ENCODE peak calls at places on chromosomes 4 and X, in four cellular contexts. C is astrocyte, X is HCT116, M is mammary epithelial cell. J is an unnamed sample.

GRCh38 chr4:48905363-48906015 is 1.1 kb downstream of the OCIAD2 start:
- DNase-seq in C (peak), X (no peak), M (peak), J (no peak)

GRCh38 chrX:19344661-19345060 is 934 bp downstream of the PDHA1 start:
- DNase-seq in C (no peak), X (no peak), M (no peak), J (no peak)

GRCh38 chr4:79225360-79225759 is 100.5 kb downstream of the NAA11 start:
- DNase-seq in C (no peak), X (no peak), M (no peak), J (no peak)

GRCh38 chr4:138390286-138390685 is 148.1 kb upstream of the SLC7A11 start:
- DNase-seq in C (peak), X (no peak), M (peak), J (no peak)

GRCh38 chr4:145098675-145099037 is 545 bp downstream of the ABCE1 start:
- DNase-seq in C (peak), X (peak), M (peak), J (peak)

GRCh38 chrX:63652086-63652775 is 132.8 kb downstream of the ARHGEF9 start:
- DNase-seq in C (peak), X (no peak), M (no peak), J (no peak)

GRCh38 chrX:118272237-118272636 is 73.7 kb upstream of the WDR44 start:
- DNase-seq in C (peak), X (no peak), M (peak), J (no peak)

GRCh38 chr4:41611881-41612871 is 74.2 kb downstream of the LIMCH1 start:
- DNase-seq in C (peak), X (no peak), M (peak), J (no peak)

GRCh38 chr4:173520921-173521473 is 9.0 kb downstream of the HAND2 start:
- DNase-seq in C (no peak), X (no peak), M (no peak), J (no peak)

GRCh38 chr4:123616970-123617392 is 220.4 kb downstream of the SPRY1 start:
- DNase-seq in C (no peak), X (no peak), M (no peak), J (peak)

GRCh38 chr4:153467154-153467896 is 1.2 kb downstream of the TMEM131L start:
- DNase-seq in C (no peak), X (peak), M (peak), J (peak)

GRCh38 chr4:25941441-25941840 is 27.4 kb downstream of the SMIM20 start:
- DNase-seq in C (no peak), X (no peak), M (peak), J (no peak)

GRCh38 chrX:13966071-13966850 is 63.4 kb downstream of the GEMIN8 start:
- DNase-seq in C (no peak), X (no peak), M (no peak), J (no peak)

GRCh38 chr4:172356002-172356401 is 542.8 kb downstream of the GALNTL6 start:
- DNase-seq in C (no peak), X (no peak), M (no peak), J (no peak)

GRCh38 chr4:6390357-6390756 is 82.1 kb downstream of the PPP2R2C start:
- DNase-seq in C (no peak), X (no peak), M (no peak), J (no peak)

DNA sequence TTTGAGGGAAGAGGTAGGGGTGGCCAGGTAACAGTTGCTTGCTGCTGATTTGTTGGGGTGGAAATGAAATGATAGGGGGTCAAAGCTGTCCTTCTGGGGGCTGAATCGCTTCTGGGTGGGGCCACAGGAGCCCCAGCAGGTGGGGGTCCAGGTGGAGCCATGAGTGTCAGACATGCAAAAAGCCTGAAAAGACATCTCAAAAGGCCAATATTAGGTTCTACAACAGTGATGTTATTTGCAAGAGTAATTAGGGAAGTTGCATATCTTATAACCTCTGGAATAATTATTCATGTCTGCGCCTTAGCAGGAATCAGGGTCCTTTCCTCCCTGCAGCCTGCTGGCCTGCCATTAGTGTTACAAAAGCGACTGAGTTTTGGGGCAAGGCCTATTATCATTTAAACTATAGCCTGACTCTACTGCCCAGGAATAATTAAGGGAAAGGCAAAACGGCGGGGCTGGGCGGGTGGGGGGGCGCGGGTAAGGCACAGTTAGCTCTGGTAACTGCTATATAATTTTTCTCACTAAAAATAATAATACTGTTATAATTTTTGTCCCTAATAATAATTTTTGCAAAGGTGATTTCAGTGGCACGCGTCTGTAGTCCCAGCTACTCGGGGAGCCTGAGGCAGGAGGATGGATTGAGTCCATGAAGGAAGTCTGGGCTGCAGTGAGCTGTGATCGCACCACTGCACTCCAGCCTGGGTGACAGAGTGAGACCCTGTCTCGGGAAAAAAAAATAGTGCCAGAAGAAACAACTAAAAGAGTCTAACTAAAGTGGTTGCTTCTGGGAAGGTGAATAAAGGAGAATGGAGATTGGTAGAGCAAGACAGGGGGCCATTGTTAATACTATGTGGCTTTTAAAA is 145.7 kb downstream of the MAGEB17 start:
- DNase-seq in C (no peak), X (no peak), M (no peak), J (no peak)
- H3K9ac ChIP-seq in C (no peak), X (no peak), M (no peak), J (no peak)

DNA sequence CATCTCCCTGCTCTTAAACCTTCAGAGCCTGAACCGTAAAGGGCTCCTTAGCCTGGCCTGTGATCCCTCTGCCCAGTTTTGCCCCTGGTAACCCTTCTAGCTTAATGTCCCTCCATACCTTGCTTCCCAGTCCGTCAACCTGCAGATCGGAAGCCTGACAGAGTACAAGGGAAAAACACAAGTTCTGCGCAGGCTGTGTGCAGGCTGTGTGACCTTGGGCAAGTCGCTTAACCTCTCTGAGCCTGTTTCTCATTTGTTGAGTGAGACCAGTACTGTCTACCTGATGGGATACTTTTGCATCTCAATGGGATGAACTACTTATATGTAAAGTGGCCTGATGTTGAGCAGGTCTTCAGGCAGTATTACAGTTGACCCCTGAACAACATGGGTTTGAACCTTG is 1.7 kb downstream of the NSDHL start:
- DNase-seq in C (no peak), X (no peak), M (no peak), J (no peak)
- H3K4me3 ChIP-seq in C (no peak), X (no peak), M (no peak), J (no peak)

GRCh38 chr4:155954118-155954503 is 445 bp upstream of the CTSO start:
- DNase-seq in C (no peak), X (no peak), M (no peak), J (peak)
- H3K9ac ChIP-seq in C (peak), X (peak), M (peak), J (peak)

GRCh38 chrX:47649302-47649701 is 1.1 kb downstream of the ELK1 start:
- DNase-seq in C (no peak), X (no peak), M (no peak), J (no peak)

GRCh38 chrX:47646636-47647035 is 3.7 kb downstream of the ELK1 start:
- DNase-seq in C (no peak), X (no peak), M (no peak), J (no peak)

GRCh38 chrX:47650164-47651042 is at the start of gene ELK1:
- DNase-seq in C (peak), X (peak), M (peak), J (peak)

GRCh38 chrX:47649781-47650163 is 591 bp downstream of the ELK1 start:
- DNase-seq in C (no peak), X (no peak), M (no peak), J (no peak)

GRCh38 chrX:47648376-47648775 is 2.0 kb downstream of the ELK1 start:
- DNase-seq in C (no peak), X (no peak), M (no peak), J (peak)
- H3K4me3 ChIP-seq in C (no peak), X (no peak), M (no peak), J (peak)

GRCh38 chr4:129064717-129065116 is 28.6 kb downstream of the SCLT1 start:
- DNase-seq in C (peak), X (no peak), M (peak), J (no peak)
- H3K9ac ChIP-seq in C (no peak), X (no peak), M (no peak), J (no peak)